ENCODE peak calls at places on chromosomes 6 and 20, in nine cellular contexts. A is adrenal gland; L is stimulated activated CD8-positive, alpha-beta memory T cell treated with anti-CD3 and anti-CD28 coated beads, Interleukin-12 subunit alpha, Interleukin-12 subunit beta, amount 100 ng/mL, for 1 hour; B is SK-N-DZ; F is K562; K is T1000; S is NCI-H69; P is activated T-helper 1 cell treated with anti-CD3 and anti-CD28 coated beads, Interleukin-12 subunit alpha, Interleukin-12 subunit beta, Interleukin-2, Interleukin-4 antibody, amounts not matched to agents 30 ng/mL and 10 ng/mL and 1 ng/mL, durations not matched to agents 14 hours and 24 hours and 36 hours; T is NCI-H1105. O is an unnamed sample.
A peak's percentile ranks its signal among the peaks of the same experiment; 100 is the strongest.

GRCh38 chr20:1118004-1118335 is 432 bp upstream of the PSMF1 start:
- DNase-seq in A (no peak), L (no peak), B (no peak), F (no peak), K (no peak), S (no peak), P (no peak), T (no peak), O (no peak)

GRCh38 chr20:54133434-54134427 is 40.1 kb downstream of the CYP24A1 start:
- DNase-seq in A (no peak), L (no peak), B (no peak), F (no peak), K (no peak), S (no peak), P (no peak), T (no peak), O (no peak)

GRCh38 chr20:9476637-9477036 is 37.8 kb upstream of the LAMP5 start:
- DNase-seq in A (no peak), L (no peak), B (no peak), F (no peak), K (no peak), S (no peak), P (no peak), T (no peak), O (no peak)

GRCh38 chr6:170082067-170082466 is 208.8 kb downstream of the DLL1 start:
- DNase-seq in A (no peak), L (no peak), B (no peak), F (no peak), K (no peak), S (no peak), P (no peak), T (no peak), O (no peak)

GRCh38 chr6:89066929-89067646 is 13.5 kb upstream of the PNRC1 start:
- DNase-seq in A (no peak), L (no peak), B (no peak), F (no peak), K (no peak), S (peak; percentile 21), P (no peak), T (no peak), O (no peak)

GRCh38 chr20:56762829-56763228 is 133.7 kb downstream of the TFAP2C start:
- DNase-seq in A (no peak), L (no peak), B (no peak), F (no peak), K (no peak), S (no peak), P (no peak), T (no peak), O (no peak)

GRCh38 chr6:38212579-38212978 is 393.1 kb downstream of the ZFAND3 start:
- DNase-seq in A (no peak), L (no peak), B (peak; percentile 51), F (no peak), K (peak; percentile 15), S (peak; percentile 99), P (no peak), T (peak; percentile 72), O (no peak)

GRCh38 chr6:3287308-3287707 is 28.6 kb downstream of the PSMG4 start:
- DNase-seq in A (no peak), L (no peak), B (no peak), F (no peak), K (no peak), S (no peak), P (no peak), T (no peak), O (no peak)

GRCh38 chr20:29878777-29879442 is 1378.6 kb upstream of the DEFB115 start:
- DNase-seq in A (no peak), L (no peak), B (peak; percentile 39), F (no peak), K (no peak), S (no peak), P (peak; percentile 16), T (no peak), O (no peak)

GRCh38 chr6:4883298-4883697 is 107.1 kb downstream of the CDYL start:
- DNase-seq in A (no peak), L (no peak), B (no peak), F (no peak), K (no peak), S (peak; percentile 83), P (no peak), T (peak; percentile 80), O (no peak)

GRCh38 chr6:4853782-4854511 is 77.7 kb downstream of the CDYL start:
- DNase-seq in A (peak; percentile 23), L (no peak), B (no peak), F (no peak), K (no peak), S (peak; percentile 46), P (no peak), T (no peak), O (no peak)

O was measured in CMK.